ENCODE peak calls at places on chromosomes 6 and 20, in five cellular contexts. One of them, this sample, is unnamed. For H3K4me1, the result is how much of the 10 kb centered on the place peaks cover.

GRCh38 chr6:108107102-108107501 is 32.6 kb upstream of the OSTM1 start:
- DNase-seq in adrenal gland: no peak
- DNase-seq in heart left ventricle: no peak
- DNase-seq in prostate gland: no peak
- DNase-seq in breast epithelium: no peak
- DNase-seq in this sample: no peak

GRCh38 chr6:147974376-147974775 is 368.3 kb upstream of the SASH1 start:
- DNase-seq in adrenal gland: no peak
- DNase-seq in heart left ventricle: no peak
- DNase-seq in prostate gland: no peak
- DNase-seq in breast epithelium: no peak
- DNase-seq in this sample: no peak

GRCh38 chr20:823326-823902 is 10.1 kb upstream of the FAM110A start:
- DNase-seq in adrenal gland: no peak
- DNase-seq in heart left ventricle: no peak
- DNase-seq in prostate gland: no peak
- DNase-seq in breast epithelium: peak
- DNase-seq in this sample: no peak

GRCh38 chr6:139313229-139313628 is 21.4 kb upstream of the TXLNB start:
- DNase-seq in adrenal gland: no peak
- DNase-seq in heart left ventricle: no peak
- DNase-seq in prostate gland: no peak
- DNase-seq in breast epithelium: no peak
- DNase-seq in this sample: no peak

GRCh38 chr6:106050538-106050937 is 35.6 kb upstream of the PRDM1 start:
- DNase-seq in adrenal gland: no peak
- DNase-seq in heart left ventricle: no peak
- DNase-seq in prostate gland: no peak
- DNase-seq in breast epithelium: no peak
- DNase-seq in this sample: no peak

GRCh38 chr6:41028618-41029486 is 10.2 kb downstream of the UNC5CL start:
- DNase-seq in adrenal gland: no peak
- DNase-seq in heart left ventricle: no peak
- DNase-seq in prostate gland: no peak
- DNase-seq in breast epithelium: no peak
- DNase-seq in this sample: no peak

GRCh38 chr20:40683221-40683893 is 5.7 kb downstream of the MAFB start:
- DNase-seq in adrenal gland: peak
- DNase-seq in heart left ventricle: peak
- DNase-seq in prostate gland: no peak
- DNase-seq in breast epithelium: no peak
- DNase-seq in this sample: no peak

GRCh38 chr6:41161380-41161779 is 1.5 kb downstream of the TREM2 start:
- DNase-seq in adrenal gland: no peak
- DNase-seq in heart left ventricle: no peak
- DNase-seq in prostate gland: no peak
- DNase-seq in breast epithelium: no peak
- DNase-seq in this sample: no peak

GRCh38 chr6:48068326-48069191 is 42.4 kb downstream of the PTCHD4 start:
- DNase-seq in adrenal gland: no peak
- DNase-seq in heart left ventricle: peak
- DNase-seq in prostate gland: no peak
- DNase-seq in breast epithelium: no peak
- DNase-seq in this sample: no peak

GRCh38 chr20:33291830-33292355 is 8.9 kb downstream of the BPIFB1 start:
- DNase-seq in adrenal gland: peak
- DNase-seq in heart left ventricle: no peak
- DNase-seq in prostate gland: no peak
- DNase-seq in breast epithelium: no peak
- DNase-seq in this sample: peak

DNA sequence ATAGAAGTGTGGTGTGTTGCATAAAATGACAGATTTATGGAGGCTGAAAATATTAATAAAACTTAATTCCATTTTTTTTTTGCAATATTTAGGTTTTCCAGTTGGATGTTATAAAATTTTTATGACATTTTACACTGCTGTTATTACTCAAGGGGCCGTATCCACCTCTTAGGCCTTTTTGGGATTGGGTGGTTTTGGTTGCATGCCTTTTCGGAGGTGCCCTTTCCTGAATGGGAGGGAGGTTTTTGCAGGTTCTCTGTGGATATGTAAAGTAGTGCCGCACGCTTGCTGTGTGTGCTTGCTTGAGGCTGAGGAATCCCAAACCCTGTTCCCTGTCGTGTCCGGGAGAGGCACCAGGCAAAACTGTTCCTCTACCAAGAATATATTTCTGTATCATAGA is 6.8 kb downstream of the ARID1B start:
- DNase-seq in adrenal gland: no peak
- DNase-seq in heart left ventricle: no peak
- DNase-seq in prostate gland: no peak
- DNase-seq in breast epithelium: no peak
- DNase-seq in this sample: no peak
- H3K4me1 ChIP-seq in adrenal gland: under half
- H3K4me1 ChIP-seq in heart left ventricle: under half
- H3K4me1 ChIP-seq in prostate gland: under half
- H3K4me1 ChIP-seq in breast epithelium: under half
- H3K4me1 ChIP-seq in this sample: under half

DNA sequence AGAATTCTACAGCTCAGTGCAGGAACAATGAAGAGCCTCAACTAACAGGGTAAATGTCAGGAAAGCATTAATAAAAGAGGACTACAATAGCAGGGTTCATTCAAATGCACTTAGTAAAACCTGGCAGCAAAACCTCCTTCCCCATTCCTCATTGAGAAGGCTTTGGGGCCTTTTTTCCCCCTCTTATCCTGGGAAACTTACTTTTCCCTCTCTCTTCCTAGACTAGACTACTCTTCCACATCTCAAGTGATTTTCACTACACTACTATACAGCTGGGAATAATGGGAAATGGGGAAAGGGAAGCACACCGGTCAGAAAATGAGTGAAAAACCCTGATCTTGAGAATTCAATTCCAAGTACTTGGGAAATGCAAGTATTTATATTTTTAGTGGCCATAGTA is 10.1 kb downstream of the ROMO1 start:
- DNase-seq in adrenal gland: no peak
- DNase-seq in heart left ventricle: no peak
- DNase-seq in prostate gland: no peak
- DNase-seq in breast epithelium: no peak
- DNase-seq in this sample: no peak
- TF ChIP-seq POLR2A in adrenal gland: no peak
- TF ChIP-seq POLR2A in heart left ventricle: no peak
- TF ChIP-seq POLR2A in prostate gland: no peak
- TF ChIP-seq POLR2A in breast epithelium: no peak
- TF ChIP-seq POLR2A in this sample: no peak

GRCh38 chr20:38169636-38170035 is 4.6 kb upstream of the TGM2 start:
- DNase-seq in adrenal gland: no peak
- DNase-seq in heart left ventricle: no peak
- DNase-seq in prostate gland: no peak
- DNase-seq in breast epithelium: no peak
- DNase-seq in this sample: no peak
- H3K4me1 ChIP-seq in adrenal gland: under half
- H3K4me1 ChIP-seq in heart left ventricle: under half
- H3K4me1 ChIP-seq in prostate gland: under half
- H3K4me1 ChIP-seq in breast epithelium: under half
- H3K4me1 ChIP-seq in this sample: under half

GRCh38 chr6:150068786-150069648 is at the start of gene ULBP3:
- DNase-seq in adrenal gland: peak
- DNase-seq in heart left ventricle: peak
- DNase-seq in prostate gland: peak
- DNase-seq in breast epithelium: peak
- DNase-seq in this sample: peak
- TF ChIP-seq POLR2A in adrenal gland: peak
- TF ChIP-seq POLR2A in heart left ventricle: peak
- TF ChIP-seq POLR2A in prostate gland: peak
- TF ChIP-seq POLR2A in breast epithelium: peak
- TF ChIP-seq POLR2A in this sample: no peak

This sample was measured in testis.